ENCODE peak calls at places on chromosomes 12 and 14, in ten cellular contexts. W, A, F, X, B, C, Z, L, E and G are unnamed samples.
A peak's percentile ranks its signal among the peaks of the same experiment; 100 is the strongest.

GRCh38 chr12:98238513-98238912 is 276.9 kb upstream of the TMPO start:
- ATAC-seq in W (no peak), A (no peak), F (no peak), X (no peak), B (no peak), C (peak; percentile 65), Z (peak; percentile 41), L (no peak), E (no peak), G (no peak)

GRCh38 chr12:68406134-68406576 is 74.0 kb upstream of the MDM1 start:
- ATAC-seq in W (no peak), A (peak; percentile 99), F (no peak), X (no peak), B (peak; percentile 84), C (peak; percentile 98), Z (peak; percentile 84), L (no peak), E (no peak), G (no peak)

GRCh38 chr12:111412007-111412829 is 6.5 kb downstream of the SH2B3 start:
- ATAC-seq in W (peak; percentile 15), A (peak; percentile 13), F (no peak), X (peak; percentile 30), B (no peak), C (peak; percentile 14), Z (no peak), L (peak; percentile 20), E (peak; percentile 36), G (peak; percentile 31)

GRCh38 chr12:110349096-110349495 is 54.4 kb downstream of the ANAPC7 start:
- ATAC-seq in W (no peak), A (peak; percentile 0), F (peak; percentile 9), X (no peak), B (no peak), C (no peak), Z (no peak), L (peak; percentile 4), E (no peak), G (no peak)

GRCh38 chr14:100323121-100323941 is at the start of gene SLC25A47:
- ATAC-seq in W (no peak), A (no peak), F (no peak), X (no peak), B (no peak), C (no peak), Z (no peak), L (no peak), E (no peak), G (no peak)

GRCh38 chr14:55201219-55202096 is 10.1 kb upstream of the DLGAP5 start:
- ATAC-seq in W (no peak), A (no peak), F (no peak), X (no peak), B (no peak), C (no peak), Z (no peak), L (no peak), E (no peak), G (no peak)

GRCh38 chr12:51890511-51891171 is 2.7 kb downstream of the ANKRD33 start:
- ATAC-seq in W (no peak), A (no peak), F (no peak), X (no peak), B (no peak), C (no peak), Z (no peak), L (no peak), E (no peak), G (no peak)

GRCh38 chr12:115320967-115321366 is 637.0 kb upstream of the TBX3 start:
- ATAC-seq in W (no peak), A (peak; percentile 53), F (no peak), X (no peak), B (no peak), C (peak; percentile 69), Z (no peak), L (no peak), E (no peak), G (no peak)

GRCh38 chr12:104668274-104668718 is 211.5 kb downstream of the CHST11 start:
- ATAC-seq in W (no peak), A (peak; percentile 73), F (no peak), X (no peak), B (no peak), C (peak; percentile 31), Z (no peak), L (no peak), E (no peak), G (no peak)

GRCh38 chr12:6078378-6079083 is 45.9 kb downstream of the VWF start:
- ATAC-seq in W (no peak), A (no peak), F (no peak), X (no peak), B (no peak), C (peak; percentile 26), Z (no peak), L (no peak), E (no peak), G (no peak)

GRCh38 chr12:124637163-124637562 is 69.8 kb upstream of the NCOR2 start:
- ATAC-seq in W (no peak), A (no peak), F (no peak), X (no peak), B (no peak), C (no peak), Z (no peak), L (no peak), E (no peak), G (no peak)